ENCODE peak calls at places on chromosomes 11 and 22, in five cellular contexts. Q is HL-60; F is Calu3; U is neural crest cell; Z is stimulated activated CD4-positive, alpha-beta T cell treated with anti-CD3 and anti-CD28 coated beads, Interleukin-1b, Interleukin-23, amount 100 ng/mL, for 48 hours. Y is an unnamed sample.

GRCh38 chr11:133228406-133229330 is 303.6 kb downstream of the OPCML start:
- DNase-seq in Z (no peak), U (no peak), Q (no peak), F (no peak), Y (no peak)

GRCh38 chr11:109000531-109000930 is 335.7 kb downstream of the DDX10 start:
- DNase-seq in F (no peak), Q (no peak), U (no peak), Z (no peak), Y (no peak)

GRCh38 chr11:46876471-46876870 is 30.4 kb upstream of the CKAP5 start:
- DNase-seq in U (no peak), F (no peak), Z (no peak), Q (no peak), Y (no peak)

GRCh38 chr11:106426696-106427095 is 349.2 kb downstream of the AASDHPPT start:
- DNase-seq in Z (no peak), F (no peak), U (no peak), Q (no peak), Y (no peak)

GRCh38 chr11:12163181-12163841 is 52.9 kb downstream of the MICAL2 start:
- DNase-seq in F (no peak), U (no peak), Z (no peak), Q (no peak), Y (no peak)

GRCh38 chr11:115552773-115553438 is 48.7 kb upstream of the CADM1 start:
- DNase-seq in Q (no peak), Z (no peak), F (no peak), U (no peak), Y (no peak)

GRCh38 chr11:69335461-69336386 is 41.8 kb downstream of the MYEOV start:
- DNase-seq in F (no peak), U (no peak), Q (no peak), Z (no peak), Y (no peak)

GRCh38 chr22:32752326-32752725 is 49.2 kb upstream of the TIMP3 start:
- DNase-seq in F (no peak), U (no peak), Z (no peak), Q (no peak), Y (no peak)

GRCh38 chr11:122020902-122021301 is 95.1 kb downstream of the BLID start:
- DNase-seq in Z (no peak), U (no peak), F (no peak), Q (no peak), Y (no peak)